ENCODE peak calls at places on chromosomes 13 and 19, in seven cellular contexts. N is kidney, Q is ascending aorta, Y is ovary, X is body of pancreas, A is cardiac muscle cell, J is sigmoid colon. L is an unnamed sample. For H3K4me1, the result is how much of the 10 kb centered on the place peaks cover.

GRCh38 chr13:112329376-112329775 is 46.8 kb upstream of the SPACA7 start:
- DNase-seq in N (peak), Q (no peak), Y (no peak), X (no peak), A (no peak), J (no peak), L (no peak)

GRCh38 chr19:42090687-42091086 is 14.7 kb downstream of the ZNF574 start:
- DNase-seq in N (no peak), Q (no peak), Y (no peak), X (no peak), A (no peak), J (no peak), L (no peak)

GRCh38 chr13:100646871-100647270 is 27.7 kb downstream of the TMTC4 start:
- DNase-seq in N (no peak), Q (no peak), Y (no peak), X (no peak), A (no peak), J (no peak), L (no peak)

GRCh38 chr13:99614465-99614885 is 113.2 kb downstream of the TM9SF2 start:
- DNase-seq in N (no peak), Q (no peak), Y (no peak), X (peak), A (peak), J (no peak), L (no peak)

GRCh38 chr13:91630916-91631315 is 232.5 kb downstream of the GPC5 start:
- DNase-seq in N (no peak), Q (no peak), Y (no peak), X (no peak), A (no peak), J (no peak), L (no peak)

GRCh38 chr13:31328549-31329229 is 128.9 kb downstream of the B3GLCT start:
- DNase-seq in N (no peak), Q (no peak), Y (no peak), X (no peak), A (peak), J (no peak), L (no peak)

GRCh38 chr19:13670846-13671245 is 93.5 kb upstream of the MRI1 start:
- DNase-seq in N (no peak), Q (no peak), Y (no peak), X (no peak), A (no peak), J (no peak), L (no peak)

GRCh38 chr19:46431824-46432223 is 3.1 kb upstream of the PNMA8C start:
- DNase-seq in N (peak), Q (no peak), Y (no peak), X (peak), A (no peak), J (no peak), L (no peak)

GRCh38 chr19:14333101-14333871 is 48.0 kb upstream of the ADGRE5 start:
- DNase-seq in N (peak), Q (no peak), Y (no peak), X (no peak), A (peak), J (no peak), L (peak)

GRCh38 chr19:18809149-18809978 is 18.3 kb upstream of the COMP start:
- DNase-seq in N (no peak), Q (peak), Y (no peak), X (peak), A (peak), J (peak), L (no peak)

GRCh38 chr13:29411493-29411892 is 184.0 kb downstream of the SLC7A1 start:
- DNase-seq in N (no peak), Q (no peak), Y (no peak), X (no peak), A (peak), J (no peak), L (no peak)

GRCh38 chr13:82566864-82567263 is 1315.4 kb downstream of the SLITRK1 start:
- DNase-seq in N (no peak), Q (no peak), Y (no peak), X (no peak), A (no peak), J (no peak), L (no peak)

GRCh38 chr13:99003851-99004471 is 26.1 kb upstream of the DOCK9 start:
- DNase-seq in N (no peak), Q (no peak), Y (no peak), X (no peak), A (peak), J (no peak), L (no peak)

GRCh38 chr13:113186061-113186900 is 22.2 kb downstream of the PCID2 start:
- DNase-seq in N (no peak), Q (no peak), Y (no peak), X (no peak), A (no peak), J (no peak), L (no peak)

GRCh38 chr13:107799001-107799400 is 416.3 kb downstream of the LIG4 start:
- DNase-seq in N (no peak), Q (no peak), Y (no peak), X (no peak), A (peak), J (no peak), L (no peak)

GRCh38 chr13:41075485-41075884 is 14.2 kb downstream of the WBP4 start:
- DNase-seq in N (no peak), Q (no peak), Y (no peak), X (no peak), A (no peak), J (no peak), L (no peak)

GRCh38 chr13:95275322-95276118 is 25.7 kb downstream of the ABCC4 start:
- DNase-seq in N (no peak), Q (no peak), Y (no peak), X (no peak), A (peak), J (no peak), L (no peak)

GRCh38 chr19:50817941-50818858 is 5.4 kb downstream of the KLK1 start:
- DNase-seq in N (no peak), Q (no peak), Y (no peak), X (peak), A (peak), J (no peak), L (peak)

GRCh38 chr13:73179906-73180305 is 121.1 kb downstream of the KLF5 start:
- DNase-seq in N (no peak), Q (no peak), Y (no peak), X (no peak), A (no peak), J (no peak), L (no peak)

GRCh38 chr19:3725121-3725520 is 16.9 kb downstream of the TJP3 start:
- DNase-seq in N (no peak), Q (no peak), Y (no peak), X (no peak), A (no peak), J (no peak), L (no peak)

GRCh38 chr19:17967258-17968051 is 548 bp downstream of the KCNN1 start:
- DNase-seq in N (no peak), Q (no peak), Y (no peak), X (no peak), A (no peak), J (no peak), L (no peak)

GRCh38 chr13:30895773-30896172 is 10.3 kb upstream of the MEDAG start:
- DNase-seq in N (peak), Q (peak), Y (peak), X (peak), A (peak), J (peak), L (no peak)

GRCh38 chr19:30927705-30928104 is 421.5 kb downstream of the TSHZ3 start:
- DNase-seq in N (no peak), Q (no peak), Y (no peak), X (no peak), A (no peak), J (no peak), L (no peak)

GRCh38 chr19:46081928-46082727 is 41.3 kb upstream of the IGFL4 start:
- DNase-seq in N (no peak), Q (no peak), Y (no peak), X (peak), A (peak), J (no peak), L (peak)

GRCh38 chr13:92175330-92175729 is 776.9 kb downstream of the GPC5 start:
- DNase-seq in N (no peak), Q (no peak), Y (peak), X (peak), A (peak), J (no peak), L (peak)

GRCh38 chr19:17209126-17210036 is 5.8 kb upstream of the USE1 start:
- DNase-seq in N (no peak), Q (no peak), Y (no peak), X (no peak), A (peak), J (no peak), L (peak)

GRCh38 chr13:48983331-48983730 is 7.6 kb downstream of the FNDC3A start:
- DNase-seq in N (no peak), Q (no peak), Y (no peak), X (no peak), A (no peak), J (no peak), L (no peak)

GRCh38 chr13:48977973-48978372 is 2.3 kb downstream of the FNDC3A start:
- DNase-seq in N (no peak), Q (no peak), Y (no peak), X (no peak), A (no peak), J (no peak), L (no peak)

GRCh38 chr13:48976677-48977625 is 1.2 kb downstream of the FNDC3A start:
- DNase-seq in N (no peak), Q (no peak), Y (no peak), X (no peak), A (no peak), J (no peak), L (no peak)

GRCh38 chr13:48978942-48979601 is 3.4 kb downstream of the FNDC3A start:
- DNase-seq in N (no peak), Q (no peak), Y (no peak), X (no peak), A (peak), J (no peak), L (no peak)

GRCh38 chr13:48979892-48980291 is 4.2 kb downstream of the FNDC3A start:
- DNase-seq in N (no peak), Q (no peak), Y (no peak), X (no peak), A (no peak), J (no peak), L (no peak)
- H3K4me1 ChIP-seq in N (under half), Q (under half), Y (under half), X (under half), A (under half), J (half or more), L (under half)

DNA sequence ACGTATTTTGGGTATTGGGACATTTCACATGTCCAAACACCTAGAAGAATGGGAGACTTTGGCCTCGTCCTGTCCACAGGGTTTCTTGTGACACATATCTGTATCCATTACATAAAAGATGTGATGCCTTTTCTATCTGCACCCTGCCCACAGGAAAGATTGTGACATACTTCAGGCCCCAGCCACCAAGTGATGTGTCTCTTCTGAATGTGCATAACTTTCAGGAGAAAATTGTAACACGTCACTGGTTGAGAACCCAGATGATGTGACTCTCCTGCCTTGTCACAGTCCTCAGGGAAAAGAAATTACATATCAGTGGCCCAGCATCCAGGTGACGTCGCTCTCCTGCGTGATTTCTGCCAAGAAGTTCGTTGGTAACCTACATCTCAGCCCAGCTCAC is 21.0 kb upstream of the ZNF681 start:
- DNase-seq in N (no peak), Q (no peak), Y (no peak), X (no peak), A (no peak), J (no peak), L (no peak)
- TF ChIP-seq CTCF in N (no peak), Q (no peak), Y (no peak), X (no peak), A (no peak), J (no peak), L (no peak)

GRCh38 chr13:109773276-109773675 is 13.1 kb downstream of the IRS2 start:
- DNase-seq in N (no peak), Q (no peak), Y (no peak), X (no peak), A (no peak), J (no peak), L (no peak)
- H3K4me1 ChIP-seq in N (under half), Q (under half), Y (under half), X (under half), A (under half), J (half or more), L (under half)

GRCh38 chr13:26628706-26629105 is 71.2 kb downstream of the WASF3 start:
- DNase-seq in N (peak), Q (no peak), Y (no peak), X (no peak), A (peak), J (no peak), L (no peak)

GRCh38 chr13:26624572-26624971 is 67.1 kb downstream of the WASF3 start:
- DNase-seq in N (no peak), Q (no peak), Y (no peak), X (no peak), A (no peak), J (no peak), L (no peak)

DNA sequence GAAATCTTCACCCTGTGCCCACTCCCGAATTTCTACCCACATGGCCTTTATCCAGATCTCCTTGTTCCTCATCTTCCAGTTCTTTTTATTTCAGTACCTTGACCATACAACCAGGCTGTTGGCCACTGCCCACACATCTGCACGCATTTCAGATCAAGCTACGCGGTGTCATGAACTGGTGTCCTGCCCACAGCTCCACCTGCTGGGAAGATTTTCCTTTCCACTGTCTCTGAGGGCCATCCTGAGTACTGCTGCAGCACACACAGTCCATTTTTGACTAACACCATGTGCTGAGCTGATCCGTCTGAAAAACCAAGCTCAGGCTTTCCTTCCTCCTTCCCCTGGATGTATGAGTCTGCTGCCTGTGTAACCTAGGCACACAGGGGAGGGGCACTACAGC is 71.8 kb downstream of the WASF3 start:
- DNase-seq in N (no peak), Q (no peak), Y (no peak), X (no peak), A (peak), J (no peak), L (no peak)
- TF ChIP-seq CTCF in N (no peak), Q (no peak), Y (no peak), X (no peak), A (no peak), J (no peak), L (no peak)

DNA sequence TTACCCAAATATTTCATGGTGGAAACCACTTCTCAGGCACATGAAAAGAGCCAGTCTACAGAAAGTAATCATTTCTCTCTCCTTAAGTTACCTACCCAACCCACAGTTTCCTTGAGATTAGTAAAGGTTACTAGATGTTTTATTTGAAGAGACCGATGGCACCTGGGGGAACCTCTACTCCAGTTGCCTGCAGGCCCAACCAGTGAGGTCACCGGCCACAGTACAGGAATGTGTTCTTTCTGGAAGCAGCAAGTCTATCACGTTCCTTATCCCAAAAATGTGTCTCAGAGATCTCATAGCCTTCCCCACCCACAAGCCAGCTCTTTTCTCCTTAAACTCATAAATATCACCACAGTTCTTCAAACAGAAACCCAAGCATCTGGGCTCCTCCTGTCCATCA is 316.1 kb downstream of the COG6 start:
- DNase-seq in N (no peak), Q (no peak), Y (no peak), X (no peak), A (no peak), J (no peak), L (no peak)
- H3K4me1 ChIP-seq in N (under half), Q (under half), Y (under half), X (under half), A (under half), J (under half), L (under half)

GRCh38 chr13:23460921-23461320 is 27.4 kb upstream of the SACS start:
- DNase-seq in N (no peak), Q (no peak), Y (no peak), X (no peak), A (no peak), J (no peak), L (no peak)

GRCh38 chr13:23461544-23461943 is 28.0 kb upstream of the SACS start:
- DNase-seq in N (no peak), Q (no peak), Y (no peak), X (no peak), A (no peak), J (no peak), L (no peak)

GRCh38 chr13:23462815-23463559 is 29.5 kb upstream of the SACS start:
- DNase-seq in N (no peak), Q (no peak), Y (no peak), X (no peak), A (no peak), J (no peak), L (no peak)

GRCh38 chr13:23466144-23467002 is 32.9 kb upstream of the SACS start:
- DNase-seq in N (peak), Q (no peak), Y (peak), X (peak), A (peak), J (peak), L (peak)

GRCh38 chr13:23463631-23464030 is 30.1 kb upstream of the SACS start:
- DNase-seq in N (no peak), Q (no peak), Y (no peak), X (no peak), A (no peak), J (no peak), L (no peak)
- TF ChIP-seq CTCF in N (no peak), Q (no peak), Y (no peak), X (no peak), A (no peak), J (no peak), L (no peak)

GRCh38 chr19:1700733-1701663 is 48.6 kb upstream of the TCF3 start:
- DNase-seq in N (no peak), Q (no peak), Y (no peak), X (no peak), A (no peak), J (no peak), L (no peak)

GRCh38 chr19:1707240-1707639 is 46.1 kb upstream of the ONECUT3 start:
- DNase-seq in N (no peak), Q (no peak), Y (no peak), X (no peak), A (no peak), J (no peak), L (no peak)

GRCh38 chr19:1699998-1700732 is 47.8 kb upstream of the TCF3 start:
- DNase-seq in N (no peak), Q (no peak), Y (no peak), X (no peak), A (no peak), J (peak), L (no peak)

GRCh38 chr19:1705367-1705766 is 47.9 kb upstream of the ONECUT3 start:
- DNase-seq in N (no peak), Q (no peak), Y (no peak), X (no peak), A (no peak), J (no peak), L (no peak)

GRCh38 chr19:1704339-1704738 is 49.0 kb upstream of the ONECUT3 start:
- DNase-seq in N (no peak), Q (no peak), Y (no peak), X (no peak), A (no peak), J (no peak), L (no peak)
- H3K4me1 ChIP-seq in N (under half), Q (under half), Y (under half), X (under half), A (under half), J (under half), L (under half)

DNA sequence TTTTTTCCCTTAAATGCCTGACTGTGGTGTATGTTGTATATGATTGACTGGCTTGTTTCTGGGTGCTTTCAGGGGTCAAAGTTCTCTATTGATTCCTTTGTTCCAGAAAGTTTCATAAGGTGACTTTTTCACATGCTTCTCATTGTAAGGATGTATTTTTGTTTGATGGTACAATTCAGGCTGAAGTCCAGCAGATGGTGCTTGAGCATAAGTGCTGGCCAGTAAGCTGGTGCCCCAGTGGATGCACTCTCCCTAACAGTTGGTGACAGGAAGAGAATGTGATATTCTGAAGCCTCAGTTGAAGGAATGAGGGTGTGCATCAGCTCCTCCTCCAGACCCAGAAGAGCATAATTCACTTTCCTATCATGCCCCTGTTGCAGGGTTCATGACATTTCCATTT is 1941.6 kb upstream of the PRR20A start:
- DNase-seq in N (no peak), Q (no peak), Y (no peak), X (no peak), A (no peak), J (no peak), L (no peak)
- TF ChIP-seq CTCF in N (no peak), Q (no peak), Y (no peak), X (no peak), A (no peak), J (no peak), L (no peak)

GRCh38 chr13:46075811-46076210 is 23.3 kb upstream of the ZC3H13 start:
- DNase-seq in N (no peak), Q (no peak), Y (no peak), X (no peak), A (no peak), J (no peak), L (no peak)
- H3K4me1 ChIP-seq in N (under half), Q (under half), Y (under half), X (under half), A (under half), J (under half), L (under half)

GRCh38 chr13:38970380-38971051 is 20.1 kb downstream of the STOML3 start:
- DNase-seq in N (no peak), Q (no peak), Y (no peak), X (no peak), A (no peak), J (no peak), L (no peak)
- TF ChIP-seq CTCF in N (no peak), Q (no peak), Y (no peak), X (no peak), A (no peak), J (no peak), L (no peak)

L was measured in mucosa of descending colon.